ENCODE peak calls at places on chromosomes 1 and 21, in five cellular contexts. O, N, F, X and W are unnamed samples. For H3K9me3 and H3K36me3, the result is how much of the 10 kb centered on the place peaks cover.

GRCh38 chr1:119718409-119718808 is 6.7 kb downstream of the PHGDH start:
- DNase-seq in O (no peak), N (no peak), F (no peak), X (no peak), W (no peak)

GRCh38 chr1:40665335-40666171 is at the start of gene RIMS3:
- DNase-seq in O (peak), N (peak), F (peak), X (peak), W (peak)

GRCh38 chr1:210978316-210978993 is 155.5 kb downstream of the KCNH1 start:
- DNase-seq in O (no peak), N (no peak), F (no peak), X (no peak), W (no peak)

GRCh38 chr1:154342132-154342531 is 16.8 kb downstream of the ATP8B2 start:
- DNase-seq in O (no peak), N (no peak), F (no peak), X (no peak), W (no peak)

GRCh38 chr1:40635763-40636500 is 29.6 kb downstream of the RIMS3 start:
- DNase-seq in O (no peak), N (no peak), F (no peak), X (no peak), W (no peak)

GRCh38 chr1:67144696-67145095 is 9.9 kb upstream of the C1orf141 start:
- DNase-seq in O (peak), N (no peak), F (no peak), X (no peak), W (no peak)

GRCh38 chr1:219847215-219847855 is 81.0 kb downstream of the SLC30A10 start:
- DNase-seq in O (no peak), N (peak), F (no peak), X (no peak), W (peak)

GRCh38 chr1:210342986-210343780 is 14.5 kb downstream of the HHAT start:
- DNase-seq in O (peak), N (peak), F (no peak), X (no peak), W (peak)

GRCh38 chr1:167066333-167067122 is 23.6 kb downstream of the GPA33 start:
- DNase-seq in O (peak), N (peak), F (peak), X (peak), W (peak)

GRCh38 chr1:107139833-107140702 is 771 bp upstream of the NTNG1 start:
- DNase-seq in O (peak), N (no peak), F (peak), X (peak), W (peak)

GRCh38 chr1:2275796-2276536 is 47.8 kb downstream of the SKI start:
- DNase-seq in O (peak), N (peak), F (peak), X (no peak), W (no peak)

GRCh38 chr1:97254731-97255463 is 533.3 kb downstream of the PTBP2 start:
- DNase-seq in O (no peak), N (no peak), F (no peak), X (no peak), W (no peak)

GRCh38 chr1:156767879-156768608 is 709 bp downstream of the PRCC start:
- DNase-seq in O (peak), N (peak), F (peak), X (no peak), W (peak)

GRCh38 chr1:154843913-154844681 is 26.0 kb downstream of the KCNN3 start:
- DNase-seq in O (no peak), N (no peak), F (no peak), X (no peak), W (no peak)

GRCh38 chr1:35808376-35809155 is 750 bp downstream of the AGO4 start:
- DNase-seq in O (peak), N (no peak), F (peak), X (peak), W (peak)

GRCh38 chr1:40736085-40736531 is 44.6 kb downstream of the NFYC start:
- DNase-seq in O (peak), N (no peak), F (no peak), X (no peak), W (no peak)

GRCh38 chr1:241957692-241958494 is at the start of gene BECN2:
- DNase-seq in O (no peak), N (no peak), F (no peak), X (no peak), W (no peak)

GRCh38 chr1:206982216-206982615 is 12.0 kb upstream of the FCAMR start:
- DNase-seq in O (peak), N (peak), F (peak), X (peak), W (peak)

GRCh38 chr1:117127840-117128239 is 6.3 kb upstream of the TRIM45 start:
- DNase-seq in O (peak), N (no peak), F (no peak), X (no peak), W (no peak)

GRCh38 chr21:42002421-42002958 is 7.7 kb downstream of the ZBTB21 start:
- DNase-seq in O (peak), N (no peak), F (no peak), X (no peak), W (peak)

GRCh38 chr21:38311091-38311490 is 54.3 kb downstream of the KCNJ15 start:
- DNase-seq in O (no peak), N (no peak), F (no peak), X (no peak), W (no peak)

GRCh38 chr1:173002891-173003582 is 47.7 kb downstream of the TNFSF18 start:
- DNase-seq in O (peak), N (no peak), F (no peak), X (no peak), W (peak)

GRCh38 chr21:37829447-37829846 is 86.8 kb downstream of the KCNJ6 start:
- DNase-seq in O (peak), N (peak), F (peak), X (peak), W (peak)

GRCh38 chr1:63821650-63822049 is 47.8 kb downstream of the ROR1 start:
- DNase-seq in O (peak), N (no peak), F (no peak), X (peak), W (no peak)

GRCh38 chr1:172906778-172907592 is 143.8 kb downstream of the TNFSF18 start:
- DNase-seq in O (peak), N (peak), F (no peak), X (no peak), W (peak)

GRCh38 chr1:34928066-34928864 is 1.2 kb downstream of the DLGAP3 start:
- DNase-seq in O (no peak), N (no peak), F (no peak), X (no peak), W (no peak)

GRCh38 chr1:62139410-62139809 is 55.2 kb upstream of the L1TD1 start:
- DNase-seq in O (no peak), N (no peak), F (no peak), X (no peak), W (no peak)

GRCh38 chr1:226520640-226521355 is 27.8 kb upstream of the STUM start:
- DNase-seq in O (no peak), N (no peak), F (no peak), X (no peak), W (no peak)

GRCh38 chr1:3251099-3251809 is 182.3 kb downstream of the PRDM16 start:
- DNase-seq in O (no peak), N (peak), F (no peak), X (no peak), W (no peak)

GRCh38 chr1:46520063-46520911 is 30.7 kb downstream of the DMBX1 start:
- DNase-seq in O (peak), N (no peak), F (peak), X (no peak), W (peak)

DNA sequence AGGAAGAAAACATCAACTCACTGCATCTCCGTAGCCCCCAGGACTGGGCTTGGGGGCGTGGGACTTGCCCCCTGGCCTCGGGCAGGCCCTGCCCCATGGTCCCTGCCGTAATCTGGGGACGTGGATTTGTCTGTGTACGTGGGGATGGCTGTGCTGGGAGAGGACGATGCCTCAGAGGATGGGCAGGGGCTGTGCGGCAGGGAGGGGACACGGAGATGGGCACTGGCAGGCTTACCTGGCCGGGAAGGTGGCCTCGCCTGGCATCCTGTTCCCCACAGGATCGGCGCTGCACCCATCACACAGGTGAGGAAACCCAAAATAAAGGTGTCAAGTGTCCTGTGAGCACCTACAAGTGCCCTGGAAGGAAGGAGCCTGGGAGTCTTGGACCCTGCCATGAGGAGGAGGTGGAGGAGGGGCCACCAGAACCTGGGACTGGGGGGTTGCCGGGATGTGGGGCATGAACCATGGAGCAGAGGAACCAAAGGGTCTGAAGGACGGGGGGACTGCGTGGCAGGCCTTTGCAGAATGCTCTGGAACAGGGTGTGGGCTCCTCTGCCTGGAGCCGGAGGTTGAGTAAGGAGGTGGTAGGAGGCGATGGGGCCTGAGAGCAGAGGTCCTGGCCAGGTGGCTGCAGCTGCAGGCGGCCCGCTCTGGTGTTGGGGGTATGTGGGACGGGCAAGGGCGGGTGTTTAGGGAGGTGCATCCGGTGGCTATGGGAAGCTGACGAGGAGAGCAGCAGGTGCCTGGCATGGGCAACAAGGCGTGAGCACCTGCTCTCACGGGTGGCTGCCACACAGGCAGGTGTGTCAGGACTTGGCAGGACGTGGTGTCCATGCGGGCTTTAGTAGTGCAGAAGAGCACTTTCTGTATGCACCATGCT is 27.8 kb upstream of the LRRC3 start:
- DNase-seq in O (no peak), N (no peak), F (peak), X (no peak), W (no peak)
- H3K9me3 ChIP-seq in O (under half), N (under half), F (under half), X (under half), W (under half)

GRCh38 chr21:33126569-33126968 is 56.6 kb downstream of the OLIG1 start:
- DNase-seq in O (no peak), N (no peak), F (no peak), X (no peak), W (no peak)
- H3K4me3 ChIP-seq in O (no peak), N (no peak), F (no peak), X (no peak), W (no peak)

DNA sequence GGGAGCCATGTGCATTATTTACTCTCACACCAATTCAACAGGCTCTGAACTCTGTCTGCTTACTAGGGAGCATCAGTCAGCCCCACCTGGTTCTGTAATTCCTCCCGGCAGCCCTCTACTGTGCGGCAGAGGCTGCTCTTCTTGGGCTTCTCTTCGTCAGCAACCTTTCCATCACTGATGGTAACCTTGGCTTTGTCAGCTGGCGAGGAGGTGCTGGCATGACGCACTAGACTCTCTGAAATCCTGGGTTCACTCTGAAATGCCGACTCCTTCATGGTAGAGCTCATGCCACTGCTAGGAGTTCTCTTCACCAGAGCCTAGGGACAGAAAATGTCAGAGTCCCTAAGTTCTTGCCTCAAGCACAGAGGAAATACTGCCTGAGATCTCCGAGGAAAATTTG is 49.2 kb downstream of the UBR4 start:
- DNase-seq in O (no peak), N (no peak), F (no peak), X (no peak), W (no peak)
- H3K36me3 ChIP-seq in O (half or more), N (half or more), F (half or more), X (under half), W (half or more)

DNA sequence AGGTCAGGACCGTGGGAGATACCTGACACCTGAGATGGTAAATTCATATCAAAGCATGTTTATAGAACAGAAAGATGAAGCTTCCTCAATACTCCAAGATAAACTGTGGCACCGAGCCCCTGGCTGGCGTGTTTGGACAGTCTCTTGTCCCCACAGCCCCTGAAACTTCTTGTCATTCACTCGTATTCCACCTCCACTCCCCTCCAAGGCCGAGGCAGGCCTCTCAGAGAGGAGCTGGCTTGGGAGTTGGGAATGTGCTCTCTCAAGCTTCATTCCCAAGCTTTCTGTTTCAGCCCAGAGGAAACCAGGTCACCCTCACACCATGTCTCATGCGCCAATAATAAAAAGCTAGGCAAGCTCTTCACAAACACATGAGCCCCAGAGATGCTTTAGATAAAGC is 86.1 kb downstream of the NPHP4 start:
- DNase-seq in O (no peak), N (no peak), F (peak), X (no peak), W (no peak)
- H3K9me3 ChIP-seq in O (under half), N (under half), F (under half), X (under half), W (under half)

DNA sequence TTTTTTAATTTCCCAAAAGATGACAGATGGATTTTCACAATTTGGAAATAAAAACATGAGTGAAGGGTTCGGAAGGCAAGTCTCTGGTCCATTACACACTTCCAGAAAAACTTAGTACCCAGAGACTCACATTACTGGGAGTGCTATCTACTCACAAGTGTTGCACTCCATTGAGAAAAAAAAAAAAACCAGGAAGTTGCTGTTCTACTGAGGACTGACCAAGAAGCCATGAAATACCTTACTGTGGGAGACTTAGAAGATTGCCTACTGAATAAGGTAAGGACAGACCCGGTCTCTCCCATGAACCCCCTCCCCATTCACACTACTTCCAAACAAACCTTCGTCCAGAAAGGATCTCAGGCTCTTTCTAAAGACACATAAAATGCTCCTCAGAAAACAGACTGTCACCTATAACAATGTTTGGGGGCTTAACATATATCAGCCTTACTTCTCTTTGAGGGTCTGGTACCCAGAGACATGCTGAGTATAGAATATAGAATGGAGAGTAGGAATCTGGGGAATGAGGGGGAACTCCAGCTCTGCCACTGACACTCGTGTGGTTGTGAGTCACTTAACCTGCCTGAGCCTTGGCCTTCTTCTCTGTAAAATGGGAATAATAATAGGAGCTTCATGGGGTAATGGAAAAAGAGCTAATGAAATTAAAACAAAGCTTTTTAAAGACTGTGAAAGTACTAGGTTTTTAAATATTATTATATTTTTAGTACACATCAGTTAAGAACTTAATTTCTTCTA is 1.4 kb downstream of the MAB21L3 start:
- DNase-seq in O (no peak), N (no peak), F (no peak), X (no peak), W (no peak)
- H3K4me3 ChIP-seq in O (no peak), N (no peak), F (no peak), X (no peak), W (no peak)